ENCODE peak calls at places on chromosomes 4 and X, in eight cellular contexts. I is NCI-H2081, L is NCI-H1436, D is GM06990, J is SK-MEL-5, U is iPS-NIHi11, Q is COR-L47, Z is kidney tubule cell. W is an unnamed sample.

GRCh38 chr4:110265001-110265400 is 66.6 kb upstream of the ELOVL6 start:
- DNase-seq in I (no peak), L (no peak), D (no peak), J (no peak), U (no peak), Q (no peak), Z (no peak), W (no peak)

GRCh38 chr4:3747582-3747906 is 18.6 kb upstream of the ADRA2C start:
- DNase-seq in I (no peak), L (no peak), D (no peak), J (peak; percentile 52), U (peak; percentile 78), Q (no peak), Z (no peak), W (no peak)

GRCh38 chr4:26860157-26860921 is at the start of gene STIM2:
- DNase-seq in I (peak; percentile 98), L (peak; percentile 95), D (peak; percentile 100), J (peak; percentile 95), U (peak; percentile 90), Q (peak; percentile 95), Z (peak; percentile 97), W (peak; percentile 74)

GRCh38 chr4:155777971-155778710 is 19.3 kb downstream of the GUCY1B1 start:
- DNase-seq in I (no peak), L (no peak), D (no peak), J (no peak), U (no peak), Q (no peak), Z (no peak), W (no peak)

GRCh38 chrX:44731160-44731559 is 112.7 kb upstream of the DUSP21 start:
- DNase-seq in I (no peak), L (no peak), D (no peak), J (no peak), U (no peak), Q (no peak), Z (no peak), W (no peak)

GRCh38 chr4:76540496-76540895 is 105.5 kb downstream of the SHROOM3 start:
- DNase-seq in I (no peak), L (no peak), D (no peak), J (no peak), U (no peak), Q (no peak), Z (no peak), W (no peak)

GRCh38 chr4:123749408-123749807 is 352.8 kb downstream of the SPRY1 start:
- DNase-seq in I (no peak), L (no peak), D (no peak), J (no peak), U (no peak), Q (no peak), Z (no peak), W (no peak)

GRCh38 chrX:21985332-21985777 is 44.8 kb downstream of the SMS start:
- DNase-seq in I (peak; percentile 77), L (peak; percentile 59), D (peak; percentile 60), J (peak; percentile 84), U (peak; percentile 74), Q (peak; percentile 54), Z (peak; percentile 82), W (peak; percentile 80)

GRCh38 chr4:145878501-145879435 is 59.9 kb downstream of the ZNF827 start:
- DNase-seq in I (no peak), L (no peak), D (no peak), J (no peak), U (no peak), Q (no peak), Z (no peak), W (no peak)

GRCh38 chr4:53861856-53862610 is 202.4 kb downstream of the CHIC2 start:
- DNase-seq in I (peak; percentile 4), L (no peak), D (no peak), J (no peak), U (no peak), Q (no peak), Z (peak; percentile 10), W (no peak)

GRCh38 chrX:122835886-122836285 is 348.2 kb upstream of the GRIA3 start:
- DNase-seq in I (no peak), L (no peak), D (no peak), J (no peak), U (no peak), Q (no peak), Z (no peak), W (no peak)

GRCh38 chr4:119656986-119657635 is 28.5 kb upstream of the PDE5A start:
- DNase-seq in I (no peak), L (no peak), D (no peak), J (no peak), U (no peak), Q (no peak), Z (peak; percentile 61), W (peak; percentile 45)

GRCh38 chr4:28225005-28225404 is 1364.4 kb downstream of the STIM2 start:
- DNase-seq in I (peak; percentile 77), L (no peak), D (no peak), J (peak; percentile 62), U (peak; percentile 46), Q (peak; percentile 41), Z (peak; percentile 43), W (peak; percentile 17)

GRCh38 chrX:9349572-9350259 is 115.1 kb upstream of the TBL1X start:
- DNase-seq in I (no peak), L (no peak), D (no peak), J (no peak), U (no peak), Q (no peak), Z (peak; percentile 42), W (no peak)

GRCh38 chrX:55489315-55490009 is at the start of gene USP51:
- DNase-seq in I (no peak), L (no peak), D (peak; percentile 41), J (peak; percentile 79), U (peak; percentile 40), Q (no peak), Z (peak; percentile 7), W (no peak)

GRCh38 chrX:56233682-56234081 is 1.5 kb downstream of the KLF8 start:
- DNase-seq in I (no peak), L (no peak), D (no peak), J (no peak), U (peak; percentile 18), Q (no peak), Z (peak; percentile 81), W (no peak)

GRCh38 chrX:49309401-49309981 is 6.0 kb downstream of the GAGE10 start:
- DNase-seq in I (no peak), L (no peak), D (no peak), J (peak; percentile 18), U (peak; percentile 33), Q (no peak), Z (peak; percentile 36), W (no peak)

GRCh38 chr4:48296330-48296729 is 26.7 kb upstream of the TEC start:
- DNase-seq in I (no peak), L (no peak), D (no peak), J (no peak), U (no peak), Q (no peak), Z (no peak), W (no peak)

GRCh38 chr4:83771113-83771705 is 235.3 kb downstream of the GPAT3 start:
- DNase-seq in I (peak; percentile 30), L (peak; percentile 15), D (no peak), J (peak; percentile 62), U (peak; percentile 76), Q (peak; percentile 16), Z (peak; percentile 79), W (peak; percentile 71)

GRCh38 chrX:1221296-1221845 is 8.9 kb upstream of the CRLF2 start:
- DNase-seq in I (no peak), L (no peak), D (no peak), J (no peak), U (no peak), Q (no peak), Z (no peak), W (no peak)

GRCh38 chr4:185457136-185457535 is 14.4 kb downstream of the CCDC110 start:
- DNase-seq in I (peak; percentile 12), L (no peak), D (no peak), J (no peak), U (peak; percentile 17), Q (no peak), Z (no peak), W (no peak)

GRCh38 chr4:174669278-174669677 is 147.0 kb upstream of the HPGD start:
- DNase-seq in I (no peak), L (no peak), D (no peak), J (peak; percentile 16), U (no peak), Q (no peak), Z (peak; percentile 92), W (peak; percentile 20)

GRCh38 chr4:174672276-174672675 is 150.0 kb upstream of the HPGD start:
- DNase-seq in I (no peak), L (no peak), D (no peak), J (peak; percentile 13), U (no peak), Q (no peak), Z (no peak), W (no peak)

GRCh38 chr4:122364700-122365404 is 14.0 kb upstream of the ADAD1 start:
- DNase-seq in I (no peak), L (no peak), D (no peak), J (no peak), U (no peak), Q (peak; percentile 16), Z (no peak), W (no peak)

GRCh38 chrX:69919749-69920148 is 130.0 kb downstream of the AWAT2 start:
- DNase-seq in I (no peak), L (no peak), D (no peak), J (no peak), U (no peak), Q (no peak), Z (no peak), W (no peak)

GRCh38 chrX:41720125-41720780 is 3.7 kb upstream of the GPR82 start:
- DNase-seq in I (no peak), L (no peak), D (peak; percentile 47), J (no peak), U (no peak), Q (no peak), Z (peak; percentile 4), W (no peak)

GRCh38 chr4:55524844-55525571 is 21.7 kb downstream of the CLOCK start:
- DNase-seq in I (no peak), L (no peak), D (no peak), J (no peak), U (no peak), Q (no peak), Z (no peak), W (no peak)

GRCh38 chr4:73885570-73886230 is 16.5 kb downstream of the CXCL1 start:
- DNase-seq in I (no peak), L (no peak), D (no peak), J (no peak), U (no peak), Q (no peak), Z (peak; percentile 37), W (no peak)